ENCODE peak calls at places on chromosomes 12 and 14, in ten cellular contexts. P, Z, Q, S, N, U, O, M, H and J are unnamed samples.

GRCh38 chr12:115035536-115036107 is 351.6 kb upstream of the TBX3 start:
- DNase-seq in O (no peak), U (no peak), M (no peak), P (no peak), N (no peak), S (no peak), Z (no peak), H (no peak), Q (no peak), J (no peak)

GRCh38 chr12:40921563-40922163 is 229.4 kb downstream of the CNTN1 start:
- DNase-seq in H (no peak), O (peak), S (peak), Z (no peak), Q (peak), U (no peak), N (no peak), M (no peak), P (no peak), J (no peak)

GRCh38 chr14:33851931-33852330 is 98.9 kb downstream of the EGLN3 start:
- DNase-seq in P (no peak), S (no peak), Q (no peak), M (no peak), Z (no peak), U (no peak), O (no peak), H (no peak), N (no peak), J (no peak)

GRCh38 chr14:82626156-82627055 is 1092.8 kb upstream of the SEL1L start:
- DNase-seq in U (no peak), Q (no peak), Z (no peak), H (no peak), S (no peak), O (no peak), P (no peak), N (no peak), M (no peak), J (no peak)

GRCh38 chr12:103947871-103948555 is 17.7 kb upstream of the TDG start:
- DNase-seq in H (no peak), M (no peak), S (no peak), Z (no peak), U (no peak), O (no peak), N (no peak), Q (no peak), P (no peak), J (no peak)

GRCh38 chr12:12327802-12328201 is 22.2 kb downstream of the MANSC1 start:
- DNase-seq in O (peak), S (no peak), Q (no peak), H (no peak), Z (no peak), U (no peak), P (no peak), N (peak), M (peak), J (peak)

GRCh38 chr14:105332352-105332874 is 17.9 kb downstream of the PACS2 start:
- DNase-seq in U (no peak), Q (no peak), Z (no peak), M (no peak), O (no peak), H (no peak), N (no peak), P (no peak), S (no peak), J (no peak)

GRCh38 chr12:53221203-53222076 is 10.6 kb downstream of the RARG start:
- DNase-seq in O (peak), Q (no peak), Z (peak), S (peak), P (peak), H (peak), N (no peak), M (peak), U (peak), J (peak)

GRCh38 chr12:131753041-131753440 is 42.2 kb downstream of the SFSWAP start:
- DNase-seq in U (no peak), S (no peak), O (no peak), Q (no peak), P (peak), N (no peak), Z (no peak), H (no peak), M (no peak), J (no peak)

GRCh38 chr14:67919259-67919658 is 99.7 kb downstream of the RAD51B start:
- DNase-seq in H (no peak), O (no peak), S (no peak), Z (no peak), N (no peak), M (no peak), Q (no peak), P (no peak), U (no peak), J (no peak)

GRCh38 chr12:92848740-92849139 is 80.4 kb downstream of the EEA1 start:
- DNase-seq in O (no peak), N (no peak), U (no peak), H (no peak), Z (no peak), Q (no peak), M (peak), P (no peak), S (peak), J (no peak)